ENCODE peak calls at places on chromosomes 2 and 18, in five cellular contexts. One of them, this sample, is unnamed.

GRCh38 chr2:6352906-6353515 is 512.7 kb downstream of the CMPK2 start:
- DNase-seq in NCI-H1092 treated with DMSO at 0.1 percent for 48 hours: peak; percentile 10
- DNase-seq in OCI-M1: peak; percentile 37
- DNase-seq in NCI-H1417: peak; percentile 72
- DNase-seq in CD14-positive monocyte: no peak
- DNase-seq in this sample: no peak

GRCh38 chr18:20971886-20972267 is 139.7 kb downstream of the ROCK1 start:
- DNase-seq in NCI-H1092 treated with DMSO at 0.1 percent for 48 hours: peak; percentile 1
- DNase-seq in OCI-M1: peak; percentile 67
- DNase-seq in NCI-H1417: peak; percentile 45
- DNase-seq in CD14-positive monocyte: no peak
- DNase-seq in this sample: no peak

GRCh38 chr2:191637182-191638078 is 40.5 kb upstream of the NABP1 start:
- DNase-seq in NCI-H1092 treated with DMSO at 0.1 percent for 48 hours: no peak
- DNase-seq in OCI-M1: peak; percentile 91
- DNase-seq in NCI-H1417: no peak
- DNase-seq in CD14-positive monocyte: no peak
- DNase-seq in this sample: no peak

GRCh38 chr2:37555457-37555856 is 116.0 kb downstream of the CDC42EP3 start:
- DNase-seq in NCI-H1092 treated with DMSO at 0.1 percent for 48 hours: no peak
- DNase-seq in OCI-M1: no peak
- DNase-seq in NCI-H1417: no peak
- DNase-seq in CD14-positive monocyte: peak; percentile 48
- DNase-seq in this sample: peak; percentile 69

GRCh38 chr2:168254158-168254935 is 7.0 kb upstream of the STK39 start:
- DNase-seq in NCI-H1092 treated with DMSO at 0.1 percent for 48 hours: no peak
- DNase-seq in OCI-M1: peak; percentile 23
- DNase-seq in NCI-H1417: peak; percentile 0
- DNase-seq in CD14-positive monocyte: no peak
- DNase-seq in this sample: no peak

GRCh38 chr18:34947711-34948125 is 93.5 kb upstream of the MAPRE2 start:
- DNase-seq in NCI-H1092 treated with DMSO at 0.1 percent for 48 hours: no peak
- DNase-seq in OCI-M1: peak; percentile 64
- DNase-seq in NCI-H1417: peak; percentile 75
- DNase-seq in CD14-positive monocyte: no peak
- DNase-seq in this sample: no peak

GRCh38 chr2:74921236-74921736 is 37.2 kb upstream of the POLE4 start:
- DNase-seq in NCI-H1092 treated with DMSO at 0.1 percent for 48 hours: no peak
- DNase-seq in OCI-M1: no peak
- DNase-seq in NCI-H1417: no peak
- DNase-seq in CD14-positive monocyte: no peak
- DNase-seq in this sample: no peak

GRCh38 chr2:86136141-86136540 is 30.1 kb downstream of the PTCD3 start:
- DNase-seq in NCI-H1092 treated with DMSO at 0.1 percent for 48 hours: no peak
- DNase-seq in OCI-M1: no peak
- DNase-seq in NCI-H1417: no peak
- DNase-seq in CD14-positive monocyte: no peak
- DNase-seq in this sample: no peak

GRCh38 chr2:107809835-107810234 is 16.9 kb upstream of the RGPD4 start:
- DNase-seq in NCI-H1092 treated with DMSO at 0.1 percent for 48 hours: peak; percentile 54
- DNase-seq in OCI-M1: no peak
- DNase-seq in NCI-H1417: peak; percentile 88
- DNase-seq in CD14-positive monocyte: no peak
- DNase-seq in this sample: peak; percentile 31

GRCh38 chr18:5510109-5510846 is 33.5 kb downstream of the EPB41L3 start:
- DNase-seq in NCI-H1092 treated with DMSO at 0.1 percent for 48 hours: no peak
- DNase-seq in OCI-M1: no peak
- DNase-seq in NCI-H1417: no peak
- DNase-seq in CD14-positive monocyte: no peak
- DNase-seq in this sample: no peak

GRCh38 chr2:169961911-169962310 is 134.7 kb downstream of the UBR3 start:
- DNase-seq in NCI-H1092 treated with DMSO at 0.1 percent for 48 hours: no peak
- DNase-seq in OCI-M1: no peak
- DNase-seq in NCI-H1417: no peak
- DNase-seq in CD14-positive monocyte: peak; percentile 84
- DNase-seq in this sample: peak; percentile 57

GRCh38 chr2:17272170-17272569 is 246.1 kb downstream of the RAD51AP2 start:
- DNase-seq in NCI-H1092 treated with DMSO at 0.1 percent for 48 hours: peak; percentile 33
- DNase-seq in OCI-M1: no peak
- DNase-seq in NCI-H1417: no peak
- DNase-seq in CD14-positive monocyte: no peak
- DNase-seq in this sample: no peak

GRCh38 chr2:226169751-226170581 is 629.7 kb downstream of the IRS1 start:
- DNase-seq in NCI-H1092 treated with DMSO at 0.1 percent for 48 hours: no peak
- DNase-seq in OCI-M1: no peak
- DNase-seq in NCI-H1417: no peak
- DNase-seq in CD14-positive monocyte: no peak
- DNase-seq in this sample: no peak

GRCh38 chr2:33681333-33681732 is 82.2 kb upstream of the FAM98A start:
- DNase-seq in NCI-H1092 treated with DMSO at 0.1 percent for 48 hours: no peak
- DNase-seq in OCI-M1: peak; percentile 49
- DNase-seq in NCI-H1417: peak; percentile 15
- DNase-seq in CD14-positive monocyte: no peak
- DNase-seq in this sample: no peak

GRCh38 chr18:63107931-63108330 is 211.6 kb downstream of the BCL2 start:
- DNase-seq in NCI-H1092 treated with DMSO at 0.1 percent for 48 hours: no peak
- DNase-seq in OCI-M1: no peak
- DNase-seq in NCI-H1417: peak; percentile 61
- DNase-seq in CD14-positive monocyte: no peak
- DNase-seq in this sample: no peak

GRCh38 chr2:1742680-1743395 is 1.5 kb downstream of the PXDN start:
- DNase-seq in NCI-H1092 treated with DMSO at 0.1 percent for 48 hours: peak; percentile 43
- DNase-seq in OCI-M1: no peak
- DNase-seq in NCI-H1417: no peak
- DNase-seq in CD14-positive monocyte: no peak
- DNase-seq in this sample: peak; percentile 85

GRCh38 chr2:134367915-134368911 is 114.3 kb downstream of the MGAT5 start:
- DNase-seq in NCI-H1092 treated with DMSO at 0.1 percent for 48 hours: peak; percentile 24
- DNase-seq in OCI-M1: peak; percentile 30
- DNase-seq in NCI-H1417: no peak
- DNase-seq in CD14-positive monocyte: no peak
- DNase-seq in this sample: no peak

GRCh38 chr2:106789185-106789584 is 96.8 kb downstream of the ST6GAL2 start:
- DNase-seq in NCI-H1092 treated with DMSO at 0.1 percent for 48 hours: no peak
- DNase-seq in OCI-M1: peak; percentile 23
- DNase-seq in NCI-H1417: no peak
- DNase-seq in CD14-positive monocyte: no peak
- DNase-seq in this sample: no peak